ENCODE peak calls at places on chromosomes 7 and 10, in four cellular contexts. One of them, this sample, is unnamed.

GRCh38 chr10:87973635-87974034 is 110.2 kb downstream of the PTEN start:
- DNase-seq in T-helper 17 cell: no peak
- DNase-seq in cardiac fibroblast: no peak
- DNase-seq in prostate gland: no peak
- DNase-seq in this sample: no peak

GRCh38 chr10:85280014-85280413 is 951.6 kb downstream of the CCSER2 start:
- DNase-seq in T-helper 17 cell: no peak
- DNase-seq in cardiac fibroblast: no peak
- DNase-seq in prostate gland: no peak
- DNase-seq in this sample: no peak

GRCh38 chr10:2938869-2939268 is 128.5 kb upstream of the PFKP start:
- DNase-seq in T-helper 17 cell: no peak
- DNase-seq in cardiac fibroblast: peak
- DNase-seq in prostate gland: no peak
- DNase-seq in this sample: no peak

GRCh38 chr10:127299956-127300689 is 103.7 kb upstream of the INSYN2A start:
- DNase-seq in T-helper 17 cell: no peak
- DNase-seq in cardiac fibroblast: no peak
- DNase-seq in prostate gland: no peak
- DNase-seq in this sample: no peak

GRCh38 chr10:76285012-76285411 is 853.6 kb downstream of the LRMDA start:
- DNase-seq in T-helper 17 cell: no peak
- DNase-seq in cardiac fibroblast: peak
- DNase-seq in prostate gland: no peak
- DNase-seq in this sample: no peak

GRCh38 chr7:37230221-37230620 is 218.4 kb downstream of the ELMO1 start:
- DNase-seq in T-helper 17 cell: no peak
- DNase-seq in cardiac fibroblast: peak
- DNase-seq in prostate gland: no peak
- DNase-seq in this sample: no peak

GRCh38 chr7:98305951-98306535 is 24.6 kb downstream of the BRI3 start:
- DNase-seq in T-helper 17 cell: no peak
- DNase-seq in cardiac fibroblast: no peak
- DNase-seq in prostate gland: no peak
- DNase-seq in this sample: no peak

GRCh38 chr7:26070290-26070689 is 81.7 kb upstream of the NFE2L3 start:
- DNase-seq in T-helper 17 cell: no peak
- DNase-seq in cardiac fibroblast: no peak
- DNase-seq in prostate gland: no peak
- DNase-seq in this sample: no peak

GRCh38 chr7:32536585-32536984 is 41.3 kb downstream of the AVL9 start:
- DNase-seq in T-helper 17 cell: no peak
- DNase-seq in cardiac fibroblast: peak
- DNase-seq in prostate gland: no peak
- DNase-seq in this sample: peak

GRCh38 chr7:14507617-14508016 is 394.9 kb downstream of the DGKB start:
- DNase-seq in T-helper 17 cell: no peak
- DNase-seq in cardiac fibroblast: peak
- DNase-seq in prostate gland: peak
- DNase-seq in this sample: no peak

GRCh38 chr10:74502963-74503608 is 323.3 kb upstream of the KAT6B start:
- DNase-seq in T-helper 17 cell: no peak
- DNase-seq in cardiac fibroblast: peak
- DNase-seq in prostate gland: no peak
- DNase-seq in this sample: no peak

GRCh38 chr7:47991741-47992311 is 12.4 kb upstream of the HUS1 start:
- DNase-seq in T-helper 17 cell: peak
- DNase-seq in cardiac fibroblast: peak
- DNase-seq in prostate gland: peak
- DNase-seq in this sample: peak

GRCh38 chr10:29470843-29471482 is 163.8 kb downstream of the SVIL start:
- DNase-seq in T-helper 17 cell: no peak
- DNase-seq in cardiac fibroblast: no peak
- DNase-seq in prostate gland: no peak
- DNase-seq in this sample: no peak

GRCh38 chr7:86965727-86966120 is 93.7 kb downstream of the ELAPOR2 start:
- DNase-seq in T-helper 17 cell: no peak
- DNase-seq in cardiac fibroblast: no peak
- DNase-seq in prostate gland: no peak
- DNase-seq in this sample: no peak

GRCh38 chr7:79692015-79692414 is 238.5 kb upstream of the MAGI2 start:
- DNase-seq in T-helper 17 cell: no peak
- DNase-seq in cardiac fibroblast: peak
- DNase-seq in prostate gland: no peak
- DNase-seq in this sample: no peak

GRCh38 chr7:95686109-95686508 is 86.2 kb upstream of the DYNC1I1 start:
- DNase-seq in T-helper 17 cell: no peak
- DNase-seq in cardiac fibroblast: peak
- DNase-seq in prostate gland: peak
- DNase-seq in this sample: no peak

This sample was measured in stimulated activated effector memory CD8-positive, alpha-beta T cell treated with anti-CD3 and anti-CD28 coated beads, Interleukin-12 subunit alpha, Interleukin-12 subunit beta, amount 100 ng/mL, for 72 hours.